ENCODE peak calls at places on chromosomes 4 and X, in ten cellular contexts. A is breast epithelium, D is esophagus muscularis mucosa, L is H1, S is transverse colon, W is suprapubic skin, Y is stomach, I is prostate gland, T is endothelial cell of umbilical vein, V is spleen. H is an unnamed sample.

GRCh38 chr4:91058345-91058744 is 931.2 kb downstream of the CCSER1 start:
- DNase-seq in A (no peak), D (no peak), L (no peak), S (no peak), W (no peak), Y (no peak), I (no peak), T (no peak), V (no peak), H (no peak)

GRCh38 chr4:77795339-77795738 is 23.8 kb downstream of the CNOT6L start:
- DNase-seq in A (no peak), D (no peak), L (no peak), S (no peak), W (no peak), Y (no peak), I (no peak), T (no peak), V (no peak), H (no peak)

GRCh38 chrX:9897761-9898161 is 69.4 kb upstream of the CLDN34 start:
- DNase-seq in A (no peak), D (no peak), L (no peak), S (no peak), W (no peak), Y (peak; percentile 5), I (no peak), T (no peak), V (no peak), H (no peak)

GRCh38 chrX:130109429-130110378 is 593 bp downstream of the ELF4 start:
- DNase-seq in A (no peak), D (no peak), L (peak; percentile 53), S (no peak), W (no peak), Y (no peak), I (no peak), T (no peak), V (peak; percentile 86), H (no peak)

GRCh38 chr4:7852568-7853185 is 87.0 kb downstream of the AFAP1 start:
- DNase-seq in A (no peak), D (no peak), L (no peak), S (no peak), W (no peak), Y (no peak), I (no peak), T (no peak), V (no peak), H (no peak)

GRCh38 chr4:45385306-45385705 is 659.0 kb upstream of the GNPDA2 start:
- DNase-seq in A (no peak), D (no peak), L (no peak), S (no peak), W (no peak), Y (no peak), I (no peak), T (no peak), V (no peak), H (no peak)

GRCh38 chr4:170591076-170591475 is 501.3 kb upstream of the AADAT start:
- DNase-seq in A (no peak), D (no peak), L (no peak), S (no peak), W (no peak), Y (no peak), I (no peak), T (no peak), V (no peak), H (no peak)

GRCh38 chrX:54641530-54641929 is 111.5 kb downstream of the GNL3L start:
- DNase-seq in A (no peak), D (no peak), L (no peak), S (no peak), W (no peak), Y (no peak), I (no peak), T (no peak), V (no peak), H (no peak)

GRCh38 chr4:40749717-40750460 is at the start of gene NSUN7:
- DNase-seq in A (peak; percentile 87), D (no peak), L (peak; percentile 93), S (peak; percentile 88), W (peak; percentile 68), Y (peak; percentile 85), I (peak; percentile 75), T (peak; percentile 10), V (peak; percentile 88), H (peak; percentile 95)

GRCh38 chr4:90142091-90142490 is 14.9 kb downstream of the CCSER1 start:
- DNase-seq in A (no peak), D (no peak), L (no peak), S (no peak), W (no peak), Y (no peak), I (no peak), T (no peak), V (no peak), H (no peak)

GRCh38 chr4:122873752-122874151 is 47.1 kb downstream of the FGF2 start:
- DNase-seq in A (no peak), D (no peak), L (no peak), S (no peak), W (no peak), Y (no peak), I (no peak), T (peak; percentile 49), V (no peak), H (no peak)

GRCh38 chr4:121459056-121459455 is 78.2 kb upstream of the QRFPR start:
- DNase-seq in A (no peak), D (no peak), L (no peak), S (no peak), W (no peak), Y (no peak), I (no peak), T (no peak), V (no peak), H (no peak)

GRCh38 chr4:121457278-121457875 is 76.6 kb upstream of the QRFPR start:
- DNase-seq in A (no peak), D (no peak), L (no peak), S (no peak), W (no peak), Y (no peak), I (no peak), T (no peak), V (no peak), H (no peak)

GRCh38 chr4:121451310-121451709 is 70.5 kb upstream of the QRFPR start:
- DNase-seq in A (no peak), D (no peak), L (no peak), S (no peak), W (no peak), Y (no peak), I (no peak), T (no peak), V (no peak), H (no peak)

GRCh38 chr4:121455285-121455684 is 74.5 kb upstream of the QRFPR start:
- DNase-seq in A (no peak), D (no peak), L (no peak), S (no peak), W (no peak), Y (no peak), I (no peak), T (no peak), V (no peak), H (no peak)

GRCh38 chr4:121454251-121454979 is 73.6 kb upstream of the QRFPR start:
- DNase-seq in A (no peak), D (no peak), L (no peak), S (no peak), W (no peak), Y (no peak), I (no peak), T (no peak), V (no peak), H (no peak)
- TF ChIP-seq POLR2AphosphoS5 in A (no peak), D (no peak), L (no peak), S (no peak), W (no peak), Y (no peak), I (no peak), T (no peak), V (no peak), H (no peak)

DNA sequence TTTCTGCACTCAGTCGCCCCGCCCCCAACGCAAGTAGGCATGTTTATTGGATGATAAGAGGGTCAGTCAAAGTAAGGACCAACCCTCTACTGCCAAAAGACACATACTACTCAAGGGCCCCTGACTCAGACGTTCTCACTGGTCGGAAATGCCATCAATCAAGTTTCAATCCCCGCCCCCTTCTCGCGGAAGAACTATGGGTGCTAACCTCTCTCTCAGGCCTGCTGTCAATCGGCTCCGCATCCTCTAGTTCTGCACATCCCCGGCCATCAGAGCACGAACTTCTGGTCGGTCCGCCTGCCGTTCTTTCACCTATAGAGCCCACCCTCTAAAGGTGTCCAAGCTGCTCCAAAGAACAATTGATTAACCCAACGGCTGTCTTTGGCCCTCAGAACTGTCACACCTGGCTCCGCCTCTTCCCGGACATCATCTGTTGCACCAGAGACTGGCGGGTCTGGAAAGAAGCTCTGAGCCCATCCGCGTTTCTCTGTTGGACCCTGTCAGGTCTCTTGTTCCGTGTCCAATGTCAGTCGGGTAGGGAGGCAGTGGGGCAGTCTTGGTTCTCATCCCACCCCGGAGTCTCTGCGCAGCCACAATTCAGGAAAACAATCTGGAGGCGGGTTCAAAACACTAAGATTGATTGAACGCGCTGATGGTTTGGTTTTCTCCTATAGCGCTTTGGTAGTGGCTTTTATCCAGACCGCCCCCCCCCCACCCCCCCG is 15.2 kb downstream of the NDUFB11 start:
- DNase-seq in A (peak; percentile 86), D (peak; percentile 97), L (peak; percentile 93), S (peak; percentile 93), W (peak; percentile 93), Y (peak; percentile 93), I (peak; percentile 90), T (peak; percentile 97), V (peak; percentile 89), H (peak; percentile 88)
- TF ChIP-seq POLR2A in A (peak; percentile 39), D (no peak), L (no peak), S (peak; percentile 38), W (no peak), Y (no peak), I (no peak), T (peak; percentile 71), V (no peak), H (no peak)

DNA sequence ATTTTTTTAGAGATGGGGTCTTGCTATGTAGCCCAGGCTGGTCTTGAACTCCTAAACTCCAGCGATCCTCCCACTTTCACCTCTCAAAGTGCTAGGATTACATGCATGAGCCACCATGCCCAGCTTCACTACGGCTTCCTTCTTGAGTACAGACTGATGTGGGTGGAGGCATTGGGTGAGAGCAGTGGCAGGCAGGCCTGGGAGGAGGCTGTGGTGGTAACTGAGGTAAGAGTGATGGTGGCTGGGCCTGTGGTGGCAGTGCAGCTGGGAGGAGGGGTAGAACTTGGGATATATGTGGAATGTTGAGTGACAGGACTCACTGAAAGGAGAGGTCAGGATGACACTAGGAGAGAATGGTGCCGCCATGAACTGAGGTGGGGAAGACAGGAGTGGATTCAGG is 80.9 kb downstream of the MED28 start:
- DNase-seq in A (no peak), D (peak; percentile 68), L (peak; percentile 7), S (no peak), W (no peak), Y (no peak), I (no peak), T (no peak), V (no peak), H (peak; percentile 3)
- TF ChIP-seq CTCF in A (no peak), D (no peak), L (no peak), S (no peak), W (no peak), Y (no peak), I (no peak), T (no peak), V (no peak), H (no peak)

DNA sequence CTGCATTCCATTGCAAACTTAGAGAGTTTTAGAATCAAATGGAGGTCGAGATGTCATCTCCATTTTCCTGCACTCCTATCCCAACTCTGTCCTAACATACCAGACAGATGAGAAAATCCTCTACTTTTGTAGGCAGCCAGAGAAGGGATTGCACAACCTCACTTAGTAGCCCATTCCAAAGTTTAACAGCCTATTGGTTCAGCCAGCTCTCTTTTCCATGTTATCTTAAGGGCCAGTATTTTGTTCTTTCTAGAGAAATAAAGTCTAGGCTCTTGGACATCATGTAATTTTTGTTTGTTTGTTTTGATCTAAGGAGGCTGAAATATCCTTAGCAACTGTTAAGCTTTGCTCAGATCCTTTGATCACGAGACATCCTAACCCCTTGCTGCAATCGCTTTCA is 173.0 kb downstream of the COX18 start:
- DNase-seq in A (no peak), D (no peak), L (no peak), S (no peak), W (no peak), Y (no peak), I (no peak), T (no peak), V (no peak), H (no peak)
- TF ChIP-seq POLR2AphosphoS5 in A (no peak), D (peak; percentile 26), L (no peak), S (no peak), W (no peak), Y (no peak), I (peak; percentile 17), T (no peak), V (no peak), H (no peak)